ENCODE peak calls at places on chromosomes 1 and 21, in ten cellular contexts. F, J, O, Q, V, W, X, Z, E and Y are unnamed samples.

GRCh38 chr1:25703671-25704637 is 87.4 kb downstream of the MAN1C1 start:
- DNase-seq in F (no peak), J (peak), O (no peak), Q (no peak), V (no peak), W (no peak), X (no peak), Z (no peak), E (no peak), Y (no peak)

GRCh38 chr1:67314696-67315095 is 7.0 kb downstream of the IL12RB2 start:
- DNase-seq in F (no peak), J (no peak), O (no peak), Q (no peak), V (no peak), W (no peak), X (no peak), Z (no peak), E (no peak), Y (no peak)

GRCh38 chr1:28144203-28145135 is 32.0 kb downstream of the PTAFR start:
- DNase-seq in F (no peak), J (no peak), O (peak), Q (no peak), V (no peak), W (no peak), X (peak), Z (peak), E (peak), Y (no peak)

GRCh38 chr1:221801773-221802516 is 60.1 kb upstream of the DUSP10 start:
- DNase-seq in F (no peak), J (no peak), O (peak), Q (peak), V (no peak), W (peak), X (peak), Z (no peak), E (no peak), Y (no peak)

GRCh38 chr1:51410568-51411460 is 80.5 kb upstream of the TTC39A start:
- DNase-seq in F (no peak), J (no peak), O (no peak), Q (no peak), V (no peak), W (no peak), X (peak), Z (peak), E (no peak), Y (no peak)

GRCh38 chr1:215682232-215682631 is 115.1 kb downstream of the KCTD3 start:
- DNase-seq in F (no peak), J (peak), O (no peak), Q (no peak), V (no peak), W (no peak), X (no peak), Z (no peak), E (no peak), Y (no peak)

GRCh38 chr1:17605582-17606344 is 66.3 kb downstream of the ARHGEF10L start:
- DNase-seq in F (no peak), J (no peak), O (no peak), Q (peak), V (peak), W (no peak), X (no peak), Z (peak), E (no peak), Y (peak)

GRCh38 chr1:241821363-241821762 is 26.6 kb upstream of the EXO1 start:
- DNase-seq in F (no peak), J (no peak), O (no peak), Q (no peak), V (no peak), W (no peak), X (peak), Z (no peak), E (no peak), Y (no peak)

GRCh38 chr1:74199504-74199903 is 1.5 kb downstream of the FPGT start:
- DNase-seq in F (no peak), J (no peak), O (no peak), Q (no peak), V (no peak), W (no peak), X (no peak), Z (no peak), E (peak), Y (no peak)

GRCh38 chr1:3611170-3612019 is at the start of gene MEGF6:
- DNase-seq in F (peak), J (no peak), O (no peak), Q (peak), V (peak), W (no peak), X (peak), Z (peak), E (no peak), Y (no peak)

GRCh38 chr1:154324669-154325582 is at the start of gene ATP8B2:
- DNase-seq in F (peak), J (peak), O (peak), Q (peak), V (peak), W (no peak), X (peak), Z (peak), E (peak), Y (peak)

GRCh38 chr1:52191395-52191965 is 49.6 kb downstream of the ZFYVE9 start:
- DNase-seq in F (no peak), J (no peak), O (no peak), Q (no peak), V (no peak), W (no peak), X (peak), Z (no peak), E (no peak), Y (no peak)

GRCh38 chr1:983736-984475 is 2.0 kb upstream of the PERM1 start:
- DNase-seq in F (peak), J (no peak), O (no peak), Q (peak), V (peak), W (no peak), X (no peak), Z (peak), E (no peak), Y (no peak)

GRCh38 chr1:19772053-19772452 is 27.7 kb downstream of the TMCO4 start:
- DNase-seq in F (no peak), J (no peak), O (no peak), Q (no peak), V (no peak), W (no peak), X (no peak), Z (peak), E (no peak), Y (no peak)

GRCh38 chr1:72498393-72498792 is 216.1 kb upstream of the NEGR1 start:
- DNase-seq in F (no peak), J (no peak), O (no peak), Q (no peak), V (no peak), W (no peak), X (no peak), Z (no peak), E (no peak), Y (no peak)

GRCh38 chr1:51240096-51240495 is 4.0 kb downstream of the RNF11 start:
- DNase-seq in F (peak), J (no peak), O (no peak), Q (peak), V (peak), W (no peak), X (no peak), Z (no peak), E (no peak), Y (no peak)

GRCh38 chr1:119358661-119359060 is 9.9 kb upstream of the HAO2 start:
- DNase-seq in F (no peak), J (no peak), O (peak), Q (peak), V (no peak), W (no peak), X (no peak), Z (no peak), E (no peak), Y (no peak)

GRCh38 chr1:68225781-68226180 is 6.5 kb downstream of the WLS start:
- DNase-seq in F (no peak), J (no peak), O (peak), Q (no peak), V (no peak), W (no peak), X (no peak), Z (no peak), E (no peak), Y (no peak)

GRCh38 chr1:221078260-221078965 is 199.2 kb downstream of the HLX start:
- DNase-seq in F (no peak), J (no peak), O (no peak), Q (no peak), V (no peak), W (no peak), X (no peak), Z (no peak), E (no peak), Y (no peak)

GRCh38 chr1:27114522-27114921 is 40.4 kb downstream of the SLC9A1 start:
- DNase-seq in F (no peak), J (no peak), O (no peak), Q (no peak), V (no peak), W (no peak), X (no peak), Z (no peak), E (no peak), Y (no peak)

GRCh38 chr21:41817228-41817627 is 50.4 kb upstream of the RIPK4 start:
- DNase-seq in F (peak), J (peak), O (peak), Q (peak), V (peak), W (peak), X (peak), Z (peak), E (peak), Y (no peak)

GRCh38 chr1:112704511-112704907 is 2.4 kb downstream of the RHOC start:
- DNase-seq in F (no peak), J (no peak), O (no peak), Q (no peak), V (no peak), W (no peak), X (no peak), Z (no peak), E (no peak), Y (no peak)

GRCh38 chr1:217528271-217528670 is 102.6 kb downstream of the GPATCH2 start:
- DNase-seq in F (no peak), J (no peak), O (peak), Q (no peak), V (no peak), W (peak), X (peak), Z (peak), E (no peak), Y (no peak)

GRCh38 chr1:30046751-30047150 is 676.6 kb downstream of the MATN1 start:
- DNase-seq in F (no peak), J (no peak), O (no peak), Q (no peak), V (no peak), W (no peak), X (no peak), Z (no peak), E (no peak), Y (no peak)

GRCh38 chr1:67831850-67832513 is 1.3 kb downstream of the GNG12 start:
- DNase-seq in F (peak), J (no peak), O (peak), Q (peak), V (peak), W (no peak), X (peak), Z (peak), E (no peak), Y (no peak)

GRCh38 chr1:180581635-180582039 is 22.9 kb downstream of the OVAAL start:
- DNase-seq in F (no peak), J (no peak), O (peak), Q (no peak), V (no peak), W (peak), X (peak), Z (peak), E (no peak), Y (no peak)

GRCh38 chr1:209895709-209896108 is 42.3 kb upstream of the SYT14 start:
- DNase-seq in F (no peak), J (no peak), O (peak), Q (no peak), V (no peak), W (no peak), X (peak), Z (peak), E (no peak), Y (no peak)

GRCh38 chr1:173367136-173367535 is 110.0 kb upstream of the PRDX6 start:
- DNase-seq in F (no peak), J (no peak), O (no peak), Q (no peak), V (no peak), W (no peak), X (peak), Z (no peak), E (no peak), Y (no peak)

GRCh38 chr1:244603498-244603897 is 49.4 kb upstream of the DESI2 start:
- DNase-seq in F (no peak), J (peak), O (peak), Q (peak), V (no peak), W (no peak), X (peak), Z (no peak), E (no peak), Y (no peak)

GRCh38 chr1:158717344-158717743 is 3.2 kb downstream of the OR6K3 start:
- DNase-seq in F (no peak), J (no peak), O (peak), Q (no peak), V (no peak), W (no peak), X (no peak), Z (peak), E (no peak), Y (no peak)

GRCh38 chr1:77010937-77011336 is 143.7 kb downstream of the ST6GALNAC5 start:
- DNase-seq in F (no peak), J (no peak), O (no peak), Q (no peak), V (no peak), W (no peak), X (no peak), Z (no peak), E (no peak), Y (no peak)

GRCh38 chr1:205009666-205010065 is 33.3 kb upstream of the CNTN2 start:
- DNase-seq in F (no peak), J (no peak), O (no peak), Q (no peak), V (no peak), W (no peak), X (no peak), Z (no peak), E (no peak), Y (no peak)

GRCh38 chr1:225847610-225848009 is 34.6 kb downstream of the TMEM63A start:
- DNase-seq in F (peak), J (no peak), O (no peak), Q (peak), V (no peak), W (no peak), X (no peak), Z (no peak), E (no peak), Y (no peak)

GRCh38 chr1:25695066-25695990 is 78.7 kb downstream of the MAN1C1 start:
- DNase-seq in F (peak), J (no peak), O (peak), Q (peak), V (peak), W (peak), X (peak), Z (peak), E (peak), Y (peak)

GRCh38 chr1:48250572-48250971 is 28.1 kb downstream of the SLC5A9 start:
- DNase-seq in F (peak), J (no peak), O (no peak), Q (peak), V (no peak), W (no peak), X (no peak), Z (no peak), E (no peak), Y (no peak)

GRCh38 chr1:15833069-15833679 is 14.3 kb upstream of the SPEN start:
- DNase-seq in F (peak), J (no peak), O (peak), Q (no peak), V (peak), W (no peak), X (peak), Z (no peak), E (peak), Y (no peak)

GRCh38 chr1:237737448-237737847 is 153.3 kb downstream of the ZP4 start:
- DNase-seq in F (no peak), J (no peak), O (no peak), Q (no peak), V (no peak), W (no peak), X (no peak), Z (no peak), E (no peak), Y (no peak)
- H3K27ac ChIP-seq in F (no peak), J (no peak), O (no peak), Q (no peak), V (no peak), W (no peak), X (no peak), Z (no peak), E (no peak), Y (no peak)

DNA sequence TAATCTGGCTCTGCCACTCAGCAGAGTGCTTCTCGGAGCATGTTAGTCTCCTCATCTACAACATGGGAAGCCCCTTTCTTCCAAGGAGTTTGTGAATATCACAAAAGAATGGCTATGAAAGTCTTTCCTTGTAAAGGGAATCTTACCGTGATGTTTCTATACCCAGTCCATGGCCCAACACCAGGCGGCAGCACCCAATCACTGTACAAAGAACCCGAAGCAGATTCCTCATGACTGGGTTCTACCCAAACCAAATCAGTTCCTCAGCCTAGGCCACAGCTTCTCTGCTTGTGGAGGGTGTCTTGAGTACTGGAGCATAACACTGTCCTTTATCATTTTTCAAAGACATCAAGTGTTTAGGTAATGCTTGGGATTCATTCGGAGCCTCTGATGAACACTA is 16.6 kb upstream of the SLFNL1 start:
- DNase-seq in F (no peak), J (no peak), O (no peak), Q (no peak), V (no peak), W (no peak), X (no peak), Z (peak), E (no peak), Y (no peak)
- TF ChIP-seq CTCF in F (no peak), J (no peak), O (peak), Q (peak), V (no peak), W (peak), X (peak), Z (peak), E (no peak), Y (no peak)

GRCh38 chr1:41662656-41663437 is 178.4 kb upstream of the EDN2 start:
- DNase-seq in F (peak), J (no peak), O (peak), Q (peak), V (peak), W (no peak), X (peak), Z (peak), E (no peak), Y (peak)
- H3K27ac ChIP-seq in F (peak), J (no peak), O (peak), Q (peak), V (peak), W (peak), X (no peak), Z (peak), E (no peak), Y (peak)

GRCh38 chr1:184019506-184019905 is 18.0 kb downstream of the COLGALT2 start:
- DNase-seq in F (no peak), J (no peak), O (no peak), Q (no peak), V (no peak), W (no peak), X (no peak), Z (no peak), E (no peak), Y (no peak)
- TF ChIP-seq CTCF in F (no peak), J (no peak), O (no peak), Q (no peak), V (no peak), W (no peak), X (no peak), Z (no peak), E (no peak), Y (no peak)

GRCh38 chr1:13871413-13871812 is 171.4 kb downstream of the PRDM2 start:
- DNase-seq in F (no peak), J (no peak), O (no peak), Q (no peak), V (no peak), W (no peak), X (no peak), Z (no peak), E (no peak), Y (no peak)
- H3K27ac ChIP-seq in F (no peak), J (no peak), O (no peak), Q (no peak), V (no peak), W (no peak), X (no peak), Z (no peak), E (no peak), Y (no peak)

DNA sequence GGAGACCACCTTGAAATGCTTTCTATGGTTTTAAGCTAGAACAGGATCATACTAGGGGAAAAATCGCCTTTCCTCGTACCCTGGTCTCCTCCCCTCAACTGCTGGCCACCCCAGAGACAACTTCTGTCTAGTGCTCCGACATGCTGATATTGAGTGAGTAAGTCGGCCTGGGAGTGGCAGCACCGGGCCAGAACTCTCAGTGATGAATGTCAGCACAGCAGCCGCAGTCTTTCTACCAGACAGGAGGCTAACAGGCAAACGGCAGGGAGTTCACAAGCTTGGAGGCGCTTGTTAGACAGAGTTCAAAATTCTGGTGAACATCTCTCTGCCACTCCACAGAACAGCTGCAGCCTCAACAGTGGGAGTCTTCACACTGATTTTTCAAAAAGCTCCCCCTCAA is 716.9 kb downstream of the ADGRL2 start:
- DNase-seq in F (no peak), J (no peak), O (no peak), Q (peak), V (peak), W (no peak), X (peak), Z (no peak), E (no peak), Y (no peak)
- TF ChIP-seq CTCF in F (no peak), J (no peak), O (no peak), Q (peak), V (peak), W (no peak), X (peak), Z (no peak), E (no peak), Y (peak)

GRCh38 chr1:115283249-115283648 is 54.8 kb downstream of the NGF start:
- DNase-seq in F (no peak), J (no peak), O (no peak), Q (no peak), V (no peak), W (no peak), X (no peak), Z (no peak), E (no peak), Y (no peak)
- H3K27ac ChIP-seq in F (peak), J (no peak), O (no peak), Q (no peak), V (peak), W (no peak), X (peak), Z (no peak), E (no peak), Y (peak)

GRCh38 chr1:151047591-151047924 is at the start of gene C1orf56:
- DNase-seq in F (peak), J (peak), O (no peak), Q (peak), V (peak), W (no peak), X (peak), Z (peak), E (no peak), Y (no peak)

GRCh38 chr1:151050051-151050688 is 2.6 kb downstream of the C1orf56 start:
- DNase-seq in F (no peak), J (no peak), O (no peak), Q (no peak), V (no peak), W (no peak), X (no peak), Z (no peak), E (no peak), Y (no peak)

GRCh38 chr1:151049458-151049857 is 1.9 kb downstream of the C1orf56 start:
- DNase-seq in F (no peak), J (no peak), O (no peak), Q (no peak), V (no peak), W (no peak), X (no peak), Z (no peak), E (no peak), Y (no peak)

GRCh38 chr1:151047925-151048644 is 534 bp downstream of the C1orf56 start:
- DNase-seq in F (peak), J (peak), O (peak), Q (peak), V (peak), W (no peak), X (peak), Z (peak), E (no peak), Y (peak)

GRCh38 chr1:151048645-151049032 is 1.1 kb downstream of the C1orf56 start:
- DNase-seq in F (no peak), J (no peak), O (no peak), Q (no peak), V (no peak), W (no peak), X (no peak), Z (no peak), E (no peak), Y (no peak)
- TF ChIP-seq CTCF in F (no peak), J (no peak), O (no peak), Q (no peak), V (no peak), W (no peak), X (no peak), Z (peak), E (no peak), Y (no peak)

GRCh38 chr1:116031299-116031698 is 55.0 kb downstream of the SLC22A15 start:
- DNase-seq in F (peak), J (no peak), O (no peak), Q (no peak), V (no peak), W (no peak), X (no peak), Z (no peak), E (no peak), Y (no peak)
- H3K27ac ChIP-seq in F (no peak), J (no peak), O (no peak), Q (no peak), V (no peak), W (no peak), X (no peak), Z (no peak), E (no peak), Y (no peak)